ENCODE peak calls at places on chromosomes 3 and 15, in four cellular contexts. W is right atrium auricular region, Q is H9, J is brain microvascular endothelial cell. C is an unnamed sample.

GRCh38 chr3:98974442-98974841 is 72.9 kb upstream of the DCBLD2 start:
- DNase-seq in W (no peak), Q (no peak), J (no peak), C (no peak)

GRCh38 chr3:166372571-166373106 is 535.4 kb upstream of the BCHE start:
- DNase-seq in W (no peak), Q (no peak), J (no peak), C (no peak)

GRCh38 chr3:196225086-196225485 is 8.8 kb downstream of the SLC51A start:
- DNase-seq in W (no peak), Q (no peak), J (no peak), C (no peak)

GRCh38 chr3:172844428-172844827 is 93.9 kb downstream of the ECT2 start:
- DNase-seq in W (no peak), Q (no peak), J (no peak), C (no peak)

GRCh38 chr3:133112666-133113065 is 74.5 kb downstream of the TMEM108 start:
- DNase-seq in W (no peak), Q (no peak), J (peak), C (no peak)

GRCh38 chr3:126706631-126707030 is 2.6 kb downstream of the CHCHD6 start:
- DNase-seq in W (no peak), Q (no peak), J (no peak), C (no peak)

GRCh38 chr3:123292321-123293310 is 90.9 kb downstream of the SEC22A start:
- DNase-seq in W (no peak), Q (no peak), J (no peak), C (no peak)

GRCh38 chr3:40477671-40478070 is 749 bp downstream of the ZNF619 start:
- DNase-seq in W (no peak), Q (no peak), J (no peak), C (no peak)

GRCh38 chr3:169149349-169149890 is 514.1 kb downstream of the MECOM start:
- DNase-seq in W (peak), Q (peak), J (peak), C (peak)
- H3K27ac ChIP-seq in W (peak), Q (no peak), J (no peak), C (no peak)

GRCh38 chr15:47551079-47551478 is 166.2 kb upstream of the SEMA6D start:
- DNase-seq in W (no peak), Q (peak), J (no peak), C (no peak)
- TF ChIP-seq CTCF in W (peak), Q (peak), J (peak), C (no peak)

GRCh38 chr3:141412936-141413354 is 44.6 kb downstream of the ZBTB38 start:
- DNase-seq in W (peak), Q (no peak), J (no peak), C (peak)

GRCh38 chr3:141414800-141415462 is 46.6 kb downstream of the ZBTB38 start:
- DNase-seq in W (no peak), Q (no peak), J (peak), C (no peak)

GRCh38 chr3:141414141-141414689 is 45.9 kb downstream of the ZBTB38 start:
- DNase-seq in W (no peak), Q (no peak), J (no peak), C (no peak)

GRCh38 chr3:141412087-141412935 is 44.0 kb downstream of the ZBTB38 start:
- DNase-seq in W (no peak), Q (no peak), J (peak), C (peak)

DNA sequence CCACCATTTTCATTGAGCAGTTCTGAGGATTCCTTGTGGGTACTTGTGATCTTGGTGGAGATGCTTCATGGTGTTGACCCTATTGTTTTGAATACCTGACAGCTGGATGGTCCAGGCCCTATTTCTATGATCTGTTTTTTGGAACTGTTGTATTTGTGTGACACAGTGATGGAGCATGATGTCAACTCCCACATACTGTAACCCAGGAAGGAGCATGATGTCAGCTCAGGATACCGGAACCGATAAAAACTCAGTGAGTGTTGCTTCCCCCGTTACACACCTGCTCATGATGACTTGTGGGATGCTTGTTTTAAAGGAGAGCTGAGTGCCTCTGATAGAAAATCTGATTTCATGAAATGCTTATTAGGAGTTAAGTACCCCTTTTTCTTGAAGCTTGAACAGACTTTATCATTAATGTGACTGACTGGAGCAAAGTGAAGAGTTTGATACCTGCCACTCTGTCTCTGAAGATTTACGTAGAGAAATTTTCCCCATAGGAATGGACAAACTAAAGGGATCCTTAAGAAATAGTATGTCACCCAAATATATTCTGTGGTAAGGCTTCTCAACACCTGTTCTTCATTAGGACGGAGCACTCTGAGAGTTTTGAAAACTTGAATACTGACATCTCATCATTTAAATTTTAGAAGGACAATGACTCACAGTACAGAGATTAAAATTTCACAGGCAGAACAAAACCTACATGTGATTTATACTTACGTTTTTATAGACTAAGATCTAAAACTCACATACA is 45.3 kb downstream of the ZBTB38 start:
- DNase-seq in W (no peak), Q (no peak), J (no peak), C (no peak)
- H3K27ac ChIP-seq in W (peak), Q (no peak), J (peak), C (peak)

GRCh38 chr15:63982381-63982854 is 63.9 kb downstream of the DAPK2 start:
- DNase-seq in W (no peak), Q (no peak), J (no peak), C (no peak)
- TF ChIP-seq CTCF in W (no peak), Q (no peak), J (no peak), C (no peak)

DNA sequence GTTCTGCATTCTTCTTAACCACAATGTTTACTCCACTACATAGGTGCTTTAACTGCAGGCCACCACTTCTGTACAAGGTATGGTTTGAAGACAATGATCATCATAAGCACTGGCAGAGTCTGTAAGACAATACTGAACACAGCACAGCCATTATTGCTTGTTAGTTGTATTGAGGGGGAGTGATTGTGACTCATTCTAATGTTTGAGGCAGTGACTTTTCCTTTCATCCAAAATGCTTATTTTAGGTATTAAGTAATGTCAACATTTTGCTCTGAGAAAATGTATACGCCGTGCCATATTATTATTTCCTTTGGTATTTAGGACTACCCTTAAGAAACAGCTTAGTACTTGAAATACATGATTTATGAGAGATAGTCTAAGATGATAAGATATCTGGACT is 618.2 kb upstream of the ZNF717 start:
- DNase-seq in W (no peak), Q (no peak), J (peak), C (no peak)
- H3K27ac ChIP-seq in W (no peak), Q (no peak), J (no peak), C (no peak)

DNA sequence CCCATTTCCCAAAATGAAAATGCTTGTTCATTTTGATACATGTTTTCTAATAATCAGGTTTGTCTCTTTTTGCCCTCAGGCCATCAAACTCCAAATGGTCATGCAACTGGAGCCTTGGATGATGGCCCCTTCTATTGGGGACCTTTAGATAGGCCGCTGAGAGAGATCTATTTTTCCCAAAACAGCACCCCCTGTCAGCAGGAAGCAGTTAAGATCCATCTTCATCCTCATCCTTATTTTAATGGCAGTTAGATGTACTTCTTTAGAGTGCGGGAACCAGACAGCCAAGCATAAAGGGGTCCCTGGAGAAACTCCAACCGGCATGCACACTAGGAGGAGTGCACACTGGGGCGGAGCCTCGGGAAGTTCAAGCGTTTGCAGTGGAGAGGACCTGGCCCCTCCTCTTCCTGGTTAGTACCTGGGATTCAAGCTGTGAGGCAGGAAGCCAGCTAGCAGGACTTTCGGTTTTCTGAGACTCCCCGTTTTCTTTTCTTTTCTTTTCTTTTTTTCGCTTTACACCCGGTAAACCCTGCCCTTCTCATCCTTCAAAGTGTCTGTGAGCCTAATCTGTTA is 31.9 kb upstream of the STRIT1 start:
- DNase-seq in W (no peak), Q (peak), J (no peak), C (peak)
- TF ChIP-seq CTCF in W (no peak), Q (peak), J (peak), C (no peak)

GRCh38 chr3:128495435-128495970 is 2.5 kb upstream of the GATA2 start:
- DNase-seq in W (no peak), Q (peak), J (no peak), C (peak)
- H3K27ac ChIP-seq in W (no peak), Q (no peak), J (no peak), C (no peak)

GRCh38 chr3:149975919-149976318 is 5.2 kb upstream of the PFN2 start:
- DNase-seq in W (no peak), Q (peak), J (no peak), C (no peak)
- TF ChIP-seq CTCF in W (no peak), Q (peak), J (peak), C (no peak)

GRCh38 chr3:155738580-155739076 is 6.2 kb downstream of the PLCH1 start:
- DNase-seq in W (no peak), Q (no peak), J (no peak), C (no peak)
- H3K27ac ChIP-seq in W (no peak), Q (no peak), J (no peak), C (peak)

DNA sequence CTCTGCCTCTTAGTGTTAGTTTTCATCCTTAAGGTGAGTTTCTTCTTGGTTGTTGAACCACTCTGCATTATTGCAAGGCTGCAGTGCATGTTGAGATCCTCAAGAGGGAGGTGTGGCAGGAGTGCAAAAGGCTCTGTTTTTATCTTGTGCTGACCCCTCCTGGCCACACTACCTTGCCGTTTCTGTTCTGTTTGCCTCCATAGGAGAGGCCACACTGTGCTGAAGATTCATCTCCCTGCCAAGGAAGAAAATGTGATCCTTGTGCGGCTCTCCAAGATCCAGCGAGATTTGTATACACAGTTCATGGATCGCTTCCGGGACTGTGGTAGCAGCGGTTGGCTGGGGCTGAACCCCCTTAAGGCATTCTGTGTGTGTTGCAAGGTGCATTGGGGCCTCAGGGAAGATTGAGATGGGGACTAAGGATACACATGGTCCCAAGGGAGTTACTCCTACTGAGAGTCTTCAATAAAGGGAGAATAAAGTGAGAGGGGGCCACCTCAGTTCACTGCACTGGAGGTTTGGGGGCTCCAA is 33.0 kb upstream of the TEX264 start:
- DNase-seq in W (no peak), Q (peak), J (peak), C (no peak)
- TF ChIP-seq CTCF in W (peak), Q (peak), J (peak), C (peak)